ENCODE peak calls at places on chromosomes 16 and 17, in ten cellular contexts. One of them, this sample, is unnamed.

GRCh38 chr17:8155341-8156173 is 3.4 kb upstream of the PER1 start:
- DNase-seq in HAP-1: no peak
- DNase-seq in MCF 10A: no peak
- DNase-seq in stomach: peak; percentile 60
- DNase-seq in naive thymus-derived CD8-positive, alpha-beta T cell: no peak
- DNase-seq in neuronal stem cell: no peak
- DNase-seq in EL: no peak
- DNase-seq in body of pancreas: peak; percentile 65
- DNase-seq in BJ: no peak
- DNase-seq in lower leg skin: peak; percentile 63
- DNase-seq in this sample: no peak

GRCh38 chr17:31579265-31579664 is 187.8 kb downstream of the RAB11FIP4 start:
- DNase-seq in EL: peak; percentile 93
- DNase-seq in naive thymus-derived CD8-positive, alpha-beta T cell: no peak
- DNase-seq in BJ: no peak
- DNase-seq in HAP-1: peak; percentile 64
- DNase-seq in lower leg skin: no peak
- DNase-seq in MCF 10A: peak; percentile 88
- DNase-seq in stomach: peak; percentile 40
- DNase-seq in body of pancreas: no peak
- DNase-seq in neuronal stem cell: no peak
- DNase-seq in this sample: peak; percentile 53

GRCh38 chr16:81488687-81489411 is 44.2 kb downstream of the CMIP start:
- DNase-seq in stomach: no peak
- DNase-seq in body of pancreas: no peak
- DNase-seq in HAP-1: no peak
- DNase-seq in BJ: no peak
- DNase-seq in lower leg skin: no peak
- DNase-seq in naive thymus-derived CD8-positive, alpha-beta T cell: no peak
- DNase-seq in MCF 10A: no peak
- DNase-seq in neuronal stem cell: no peak
- DNase-seq in EL: no peak
- DNase-seq in this sample: no peak

GRCh38 chr16:70747703-70748631 is 53.0 kb downstream of the VAC14 start:
- DNase-seq in body of pancreas: no peak
- DNase-seq in EL: no peak
- DNase-seq in stomach: no peak
- DNase-seq in lower leg skin: no peak
- DNase-seq in HAP-1: no peak
- DNase-seq in BJ: no peak
- DNase-seq in MCF 10A: peak; percentile 33
- DNase-seq in naive thymus-derived CD8-positive, alpha-beta T cell: no peak
- DNase-seq in neuronal stem cell: no peak
- DNase-seq in this sample: no peak

GRCh38 chr16:81456523-81457325 is 12.1 kb downstream of the CMIP start:
- DNase-seq in stomach: peak; percentile 44
- DNase-seq in neuronal stem cell: no peak
- DNase-seq in naive thymus-derived CD8-positive, alpha-beta T cell: no peak
- DNase-seq in EL: no peak
- DNase-seq in HAP-1: no peak
- DNase-seq in MCF 10A: no peak
- DNase-seq in BJ: no peak
- DNase-seq in body of pancreas: peak; percentile 73
- DNase-seq in lower leg skin: no peak
- DNase-seq in this sample: no peak

GRCh38 chr17:49548506-49549310 is 27.0 kb upstream of the NXPH3 start:
- DNase-seq in EL: peak; percentile 35
- DNase-seq in naive thymus-derived CD8-positive, alpha-beta T cell: no peak
- DNase-seq in neuronal stem cell: no peak
- DNase-seq in lower leg skin: no peak
- DNase-seq in body of pancreas: peak; percentile 34
- DNase-seq in HAP-1: no peak
- DNase-seq in MCF 10A: peak; percentile 60
- DNase-seq in stomach: peak; percentile 55
- DNase-seq in BJ: no peak
- DNase-seq in this sample: peak; percentile 22

GRCh38 chr17:31314788-31315105 is 893 bp upstream of the EVI2B start:
- DNase-seq in HAP-1: no peak
- DNase-seq in stomach: no peak
- DNase-seq in EL: no peak
- DNase-seq in MCF 10A: no peak
- DNase-seq in naive thymus-derived CD8-positive, alpha-beta T cell: no peak
- DNase-seq in lower leg skin: no peak
- DNase-seq in body of pancreas: no peak
- DNase-seq in BJ: no peak
- DNase-seq in neuronal stem cell: no peak
- DNase-seq in this sample: no peak

GRCh38 chr16:22375963-22376640 is 1.7 kb upstream of the CDR2 start:
- DNase-seq in lower leg skin: no peak
- DNase-seq in EL: no peak
- DNase-seq in HAP-1: no peak
- DNase-seq in body of pancreas: no peak
- DNase-seq in BJ: no peak
- DNase-seq in stomach: no peak
- DNase-seq in naive thymus-derived CD8-positive, alpha-beta T cell: no peak
- DNase-seq in MCF 10A: no peak
- DNase-seq in neuronal stem cell: no peak
- DNase-seq in this sample: no peak

GRCh38 chr17:2368383-2368782 is 31.1 kb downstream of the SGSM2 start:
- DNase-seq in body of pancreas: no peak
- DNase-seq in EL: no peak
- DNase-seq in HAP-1: no peak
- DNase-seq in neuronal stem cell: no peak
- DNase-seq in lower leg skin: no peak
- DNase-seq in stomach: no peak
- DNase-seq in BJ: no peak
- DNase-seq in MCF 10A: no peak
- DNase-seq in naive thymus-derived CD8-positive, alpha-beta T cell: no peak
- DNase-seq in this sample: no peak

GRCh38 chr17:50511058-50511457 is 2.8 kb downstream of the MYCBPAP start:
- DNase-seq in stomach: no peak
- DNase-seq in HAP-1: no peak
- DNase-seq in BJ: no peak
- DNase-seq in neuronal stem cell: no peak
- DNase-seq in MCF 10A: no peak
- DNase-seq in EL: peak; percentile 25
- DNase-seq in lower leg skin: no peak
- DNase-seq in naive thymus-derived CD8-positive, alpha-beta T cell: no peak
- DNase-seq in body of pancreas: no peak
- DNase-seq in this sample: peak; percentile 19

GRCh38 chr16:87435399-87436224 is 43.5 kb downstream of the MAP1LC3B start:
- DNase-seq in body of pancreas: peak; percentile 9
- DNase-seq in EL: peak; percentile 79
- DNase-seq in naive thymus-derived CD8-positive, alpha-beta T cell: no peak
- DNase-seq in stomach: no peak
- DNase-seq in neuronal stem cell: no peak
- DNase-seq in HAP-1: no peak
- DNase-seq in BJ: peak; percentile 46
- DNase-seq in lower leg skin: no peak
- DNase-seq in MCF 10A: peak; percentile 18
- DNase-seq in this sample: peak; percentile 35

GRCh38 chr17:59838196-59838911 is 54.4 kb downstream of the TUBD1 start:
- DNase-seq in BJ: no peak
- DNase-seq in MCF 10A: no peak
- DNase-seq in lower leg skin: no peak
- DNase-seq in stomach: no peak
- DNase-seq in naive thymus-derived CD8-positive, alpha-beta T cell: no peak
- DNase-seq in HAP-1: peak; percentile 36
- DNase-seq in EL: no peak
- DNase-seq in body of pancreas: peak; percentile 43
- DNase-seq in neuronal stem cell: no peak
- DNase-seq in this sample: no peak

GRCh38 chr16:48507886-48508285 is 102.1 kb downstream of the N4BP1 start:
- DNase-seq in EL: no peak
- DNase-seq in lower leg skin: no peak
- DNase-seq in neuronal stem cell: no peak
- DNase-seq in naive thymus-derived CD8-positive, alpha-beta T cell: no peak
- DNase-seq in HAP-1: no peak
- DNase-seq in stomach: no peak
- DNase-seq in BJ: no peak
- DNase-seq in MCF 10A: no peak
- DNase-seq in body of pancreas: no peak
- DNase-seq in this sample: no peak

GRCh38 chr16:67431805-67432476 is 1.0 kb downstream of the HSD11B2 start:
- DNase-seq in HAP-1: no peak
- DNase-seq in neuronal stem cell: peak; percentile 20
- DNase-seq in EL: no peak
- DNase-seq in stomach: no peak
- DNase-seq in body of pancreas: no peak
- DNase-seq in naive thymus-derived CD8-positive, alpha-beta T cell: no peak
- DNase-seq in lower leg skin: no peak
- DNase-seq in MCF 10A: no peak
- DNase-seq in BJ: no peak
- DNase-seq in this sample: no peak

GRCh38 chr17:7932483-7932891 is 481 bp downstream of the CNTROB start:
- DNase-seq in naive thymus-derived CD8-positive, alpha-beta T cell: no peak
- DNase-seq in stomach: no peak
- DNase-seq in neuronal stem cell: no peak
- DNase-seq in body of pancreas: peak; percentile 37
- DNase-seq in EL: peak; percentile 46
- DNase-seq in lower leg skin: no peak
- DNase-seq in HAP-1: peak; percentile 14
- DNase-seq in BJ: no peak
- DNase-seq in MCF 10A: peak; percentile 34
- DNase-seq in this sample: peak; percentile 13

GRCh38 chr16:25785361-25785760 is 93.6 kb downstream of the HS3ST4 start:
- DNase-seq in HAP-1: no peak
- DNase-seq in stomach: no peak
- DNase-seq in MCF 10A: no peak
- DNase-seq in EL: no peak
- DNase-seq in neuronal stem cell: no peak
- DNase-seq in lower leg skin: no peak
- DNase-seq in naive thymus-derived CD8-positive, alpha-beta T cell: no peak
- DNase-seq in BJ: no peak
- DNase-seq in body of pancreas: no peak
- DNase-seq in this sample: no peak

GRCh38 chr17:76213491-76213890 is 26.8 kb downstream of the RNF157 start:
- DNase-seq in HAP-1: peak; percentile 75
- DNase-seq in naive thymus-derived CD8-positive, alpha-beta T cell: no peak
- DNase-seq in neuronal stem cell: no peak
- DNase-seq in lower leg skin: no peak
- DNase-seq in body of pancreas: no peak
- DNase-seq in EL: no peak
- DNase-seq in BJ: no peak
- DNase-seq in MCF 10A: no peak
- DNase-seq in stomach: no peak
- DNase-seq in this sample: no peak

GRCh38 chr16:282944-283744 is at the start of gene PDIA2:
- DNase-seq in stomach: peak; percentile 81
- DNase-seq in naive thymus-derived CD8-positive, alpha-beta T cell: no peak
- DNase-seq in BJ: no peak
- DNase-seq in body of pancreas: peak; percentile 92
- DNase-seq in EL: no peak
- DNase-seq in lower leg skin: no peak
- DNase-seq in HAP-1: no peak
- DNase-seq in MCF 10A: no peak
- DNase-seq in neuronal stem cell: no peak
- DNase-seq in this sample: no peak

GRCh38 chr17:69672924-69673323 is 258.4 kb downstream of the MAP2K6 start:
- DNase-seq in MCF 10A: no peak
- DNase-seq in EL: peak; percentile 87
- DNase-seq in BJ: peak; percentile 16
- DNase-seq in HAP-1: no peak
- DNase-seq in stomach: no peak
- DNase-seq in naive thymus-derived CD8-positive, alpha-beta T cell: no peak
- DNase-seq in neuronal stem cell: no peak
- DNase-seq in lower leg skin: no peak
- DNase-seq in body of pancreas: no peak
- DNase-seq in this sample: peak; percentile 6

GRCh38 chr17:3636154-3636907 is at the start of the genes CTNS and SHPK:
- DNase-seq in stomach: peak; percentile 97
- DNase-seq in HAP-1: peak; percentile 93
- DNase-seq in EL: peak; percentile 98
- DNase-seq in naive thymus-derived CD8-positive, alpha-beta T cell: peak; percentile 90
- DNase-seq in MCF 10A: peak; percentile 98
- DNase-seq in body of pancreas: peak; percentile 98
- DNase-seq in neuronal stem cell: peak; percentile 94
- DNase-seq in BJ: peak; percentile 79
- DNase-seq in lower leg skin: peak; percentile 96
- DNase-seq in this sample: peak; percentile 95

GRCh38 chr16:11141409-11142260 is 114.4 kb downstream of the SOCS1 start:
- DNase-seq in stomach: no peak
- DNase-seq in naive thymus-derived CD8-positive, alpha-beta T cell: no peak
- DNase-seq in EL: no peak
- DNase-seq in HAP-1: no peak
- DNase-seq in body of pancreas: no peak
- DNase-seq in MCF 10A: no peak
- DNase-seq in BJ: no peak
- DNase-seq in lower leg skin: no peak
- DNase-seq in neuronal stem cell: no peak
- DNase-seq in this sample: no peak

GRCh38 chr17:46106966-46107644 is 86.1 kb downstream of the KANSL1 start:
- DNase-seq in lower leg skin: no peak
- DNase-seq in MCF 10A: no peak
- DNase-seq in BJ: no peak
- DNase-seq in HAP-1: no peak
- DNase-seq in EL: peak; percentile 16
- DNase-seq in body of pancreas: no peak
- DNase-seq in neuronal stem cell: no peak
- DNase-seq in stomach: no peak
- DNase-seq in naive thymus-derived CD8-positive, alpha-beta T cell: no peak
- DNase-seq in this sample: no peak

GRCh38 chr17:1713878-1714487 is 3.8 kb upstream of the TLCD2 start:
- DNase-seq in BJ: no peak
- DNase-seq in MCF 10A: peak; percentile 65
- DNase-seq in lower leg skin: no peak
- DNase-seq in body of pancreas: peak; percentile 67
- DNase-seq in neuronal stem cell: peak; percentile 59
- DNase-seq in HAP-1: peak; percentile 78
- DNase-seq in stomach: peak; percentile 54
- DNase-seq in EL: peak; percentile 64
- DNase-seq in naive thymus-derived CD8-positive, alpha-beta T cell: no peak
- DNase-seq in this sample: peak; percentile 34

GRCh38 chr17:77325826-77326581 is 185.2 kb downstream of the SEC14L1 start:
- DNase-seq in EL: peak; percentile 52
- DNase-seq in HAP-1: no peak
- DNase-seq in body of pancreas: peak; percentile 33
- DNase-seq in lower leg skin: peak; percentile 22
- DNase-seq in stomach: peak; percentile 25
- DNase-seq in BJ: no peak
- DNase-seq in MCF 10A: no peak
- DNase-seq in naive thymus-derived CD8-positive, alpha-beta T cell: no peak
- DNase-seq in neuronal stem cell: no peak
- DNase-seq in this sample: peak; percentile 24

GRCh38 chr17:6303664-6304063 is 131.3 kb downstream of the AIPL1 start:
- DNase-seq in body of pancreas: no peak
- DNase-seq in stomach: no peak
- DNase-seq in MCF 10A: peak; percentile 61
- DNase-seq in HAP-1: no peak
- DNase-seq in BJ: no peak
- DNase-seq in naive thymus-derived CD8-positive, alpha-beta T cell: no peak
- DNase-seq in lower leg skin: no peak
- DNase-seq in EL: peak; percentile 25
- DNase-seq in neuronal stem cell: peak; percentile 71
- DNase-seq in this sample: no peak

GRCh38 chr16:11163761-11164261 is 92.2 kb downstream of the SOCS1 start:
- DNase-seq in neuronal stem cell: no peak
- DNase-seq in naive thymus-derived CD8-positive, alpha-beta T cell: no peak
- DNase-seq in EL: no peak
- DNase-seq in lower leg skin: no peak
- DNase-seq in stomach: no peak
- DNase-seq in BJ: no peak
- DNase-seq in MCF 10A: no peak
- DNase-seq in body of pancreas: no peak
- DNase-seq in HAP-1: no peak
- DNase-seq in this sample: no peak

GRCh38 chr16:88477631-88478030 is 24.6 kb downstream of the ZFPM1 start:
- DNase-seq in lower leg skin: no peak
- DNase-seq in stomach: no peak
- DNase-seq in BJ: no peak
- DNase-seq in body of pancreas: no peak
- DNase-seq in naive thymus-derived CD8-positive, alpha-beta T cell: no peak
- DNase-seq in HAP-1: no peak
- DNase-seq in neuronal stem cell: no peak
- DNase-seq in MCF 10A: no peak
- DNase-seq in EL: no peak
- DNase-seq in this sample: no peak

GRCh38 chr16:11662582-11662981 is 5.7 kb upstream of the SNN start:
- DNase-seq in EL: no peak
- DNase-seq in body of pancreas: no peak
- DNase-seq in lower leg skin: no peak
- DNase-seq in neuronal stem cell: no peak
- DNase-seq in HAP-1: no peak
- DNase-seq in stomach: no peak
- DNase-seq in MCF 10A: no peak
- DNase-seq in naive thymus-derived CD8-positive, alpha-beta T cell: no peak
- DNase-seq in BJ: no peak
- DNase-seq in this sample: no peak

This sample was measured in fibroblast of gingiva.